ENCODE peak calls at places on chromosome 2, in nine cellular contexts. One of them, this sample, is unnamed. For H3K9me2, the result is how much of the 10 kb centered on the place peaks cover.

GRCh38 chr2:64686283-64686956 is 32.7 kb upstream of the SERTAD2 start:
- DNase-seq in HCT116: no peak
- DNase-seq in PC-9: no peak
- DNase-seq in GM23338: peak
- DNase-seq in OCI-LY7: no peak
- DNase-seq in SK-N-SH: no peak
- DNase-seq in PC-3: peak
- DNase-seq in GM23248: no peak
- DNase-seq in MM.1S: no peak
- DNase-seq in this sample: no peak

GRCh38 chr2:169507698-169508097 is 1.8 kb upstream of the KLHL41 start:
- DNase-seq in OCI-LY7: no peak
- DNase-seq in GM23338: no peak
- DNase-seq in HCT116: no peak
- DNase-seq in PC-9: no peak
- DNase-seq in MM.1S: peak
- DNase-seq in SK-N-SH: no peak
- DNase-seq in GM23248: peak
- DNase-seq in PC-3: peak
- DNase-seq in this sample: no peak

GRCh38 chr2:206993512-206993911 is 54.2 kb downstream of the CPO start:
- DNase-seq in GM23338: no peak
- DNase-seq in PC-9: no peak
- DNase-seq in OCI-LY7: no peak
- DNase-seq in HCT116: no peak
- DNase-seq in MM.1S: no peak
- DNase-seq in GM23248: no peak
- DNase-seq in PC-3: no peak
- DNase-seq in SK-N-SH: no peak
- DNase-seq in this sample: no peak

GRCh38 chr2:3107567-3107966 is 270.1 kb downstream of the EIPR1 start:
- DNase-seq in MM.1S: no peak
- DNase-seq in GM23338: peak
- DNase-seq in OCI-LY7: no peak
- DNase-seq in SK-N-SH: no peak
- DNase-seq in HCT116: no peak
- DNase-seq in GM23248: no peak
- DNase-seq in PC-9: no peak
- DNase-seq in PC-3: no peak
- DNase-seq in this sample: no peak

GRCh38 chr2:223641062-223641461 is 38.9 kb upstream of the SCG2 start:
- DNase-seq in HCT116: no peak
- DNase-seq in GM23248: no peak
- DNase-seq in MM.1S: no peak
- DNase-seq in OCI-LY7: no peak
- DNase-seq in SK-N-SH: peak
- DNase-seq in GM23338: no peak
- DNase-seq in PC-9: peak
- DNase-seq in PC-3: peak
- DNase-seq in this sample: no peak

GRCh38 chr2:96550787-96551604 is 14.4 kb downstream of the ARID5A start:
- DNase-seq in MM.1S: no peak
- DNase-seq in HCT116: no peak
- DNase-seq in PC-9: no peak
- DNase-seq in PC-3: no peak
- DNase-seq in GM23338: no peak
- DNase-seq in SK-N-SH: peak
- DNase-seq in GM23248: no peak
- DNase-seq in OCI-LY7: no peak
- DNase-seq in this sample: no peak

GRCh38 chr2:191636235-191636543 is 41.7 kb upstream of the NABP1 start:
- DNase-seq in MM.1S: no peak
- DNase-seq in GM23248: peak
- DNase-seq in HCT116: peak
- DNase-seq in GM23338: no peak
- DNase-seq in PC-3: peak
- DNase-seq in PC-9: no peak
- DNase-seq in SK-N-SH: no peak
- DNase-seq in OCI-LY7: no peak
- DNase-seq in this sample: no peak

GRCh38 chr2:218982312-218983262 is 2.4 kb downstream of the FEV start:
- DNase-seq in GM23338: peak
- DNase-seq in MM.1S: peak
- DNase-seq in PC-9: no peak
- DNase-seq in HCT116: no peak
- DNase-seq in SK-N-SH: peak
- DNase-seq in GM23248: no peak
- DNase-seq in OCI-LY7: no peak
- DNase-seq in PC-3: no peak
- DNase-seq in this sample: no peak

GRCh38 chr2:182717451-182718215 is 1.6 kb downstream of the DNAJC10 start:
- DNase-seq in GM23248: no peak
- DNase-seq in SK-N-SH: no peak
- DNase-seq in HCT116: no peak
- DNase-seq in PC-3: no peak
- DNase-seq in MM.1S: peak
- DNase-seq in GM23338: no peak
- DNase-seq in OCI-LY7: peak
- DNase-seq in PC-9: no peak
- DNase-seq in this sample: peak

GRCh38 chr2:68089961-68090360 is 27.2 kb upstream of the C1D start:
- DNase-seq in GM23248: no peak
- DNase-seq in SK-N-SH: no peak
- DNase-seq in MM.1S: no peak
- DNase-seq in PC-3: no peak
- DNase-seq in PC-9: no peak
- DNase-seq in HCT116: no peak
- DNase-seq in GM23338: no peak
- DNase-seq in OCI-LY7: no peak
- DNase-seq in this sample: peak

GRCh38 chr2:53452957-53453748 is 314.5 kb upstream of the CHAC2 start:
- DNase-seq in PC-3: no peak
- DNase-seq in SK-N-SH: no peak
- DNase-seq in GM23248: no peak
- DNase-seq in PC-9: no peak
- DNase-seq in OCI-LY7: no peak
- DNase-seq in GM23338: no peak
- DNase-seq in HCT116: no peak
- DNase-seq in MM.1S: no peak
- DNase-seq in this sample: no peak

GRCh38 chr2:2763998-2764355 is 432.9 kb upstream of the MYT1L start:
- DNase-seq in GM23338: no peak
- DNase-seq in PC-3: no peak
- DNase-seq in OCI-LY7: no peak
- DNase-seq in SK-N-SH: no peak
- DNase-seq in GM23248: no peak
- DNase-seq in PC-9: no peak
- DNase-seq in MM.1S: no peak
- DNase-seq in HCT116: no peak
- DNase-seq in this sample: no peak

GRCh38 chr2:65364986-65365733 is 67.2 kb downstream of the SPRED2 start:
- DNase-seq in SK-N-SH: no peak
- DNase-seq in MM.1S: no peak
- DNase-seq in PC-9: no peak
- DNase-seq in GM23338: no peak
- DNase-seq in OCI-LY7: peak
- DNase-seq in PC-3: no peak
- DNase-seq in HCT116: no peak
- DNase-seq in GM23248: no peak
- DNase-seq in this sample: peak

GRCh38 chr2:158967731-158968395 is 577 bp upstream of the TANC1 start:
- DNase-seq in GM23248: peak
- DNase-seq in SK-N-SH: peak
- DNase-seq in PC-9: peak
- DNase-seq in MM.1S: no peak
- DNase-seq in OCI-LY7: no peak
- DNase-seq in GM23338: peak
- DNase-seq in PC-3: peak
- DNase-seq in HCT116: no peak
- DNase-seq in this sample: no peak

GRCh38 chr2:164984428-164984827 is 29.1 kb upstream of the SLC38A11 start:
- DNase-seq in PC-9: no peak
- DNase-seq in HCT116: no peak
- DNase-seq in GM23338: no peak
- DNase-seq in MM.1S: no peak
- DNase-seq in SK-N-SH: no peak
- DNase-seq in GM23248: peak
- DNase-seq in PC-3: peak
- DNase-seq in OCI-LY7: no peak
- DNase-seq in this sample: no peak

DNA sequence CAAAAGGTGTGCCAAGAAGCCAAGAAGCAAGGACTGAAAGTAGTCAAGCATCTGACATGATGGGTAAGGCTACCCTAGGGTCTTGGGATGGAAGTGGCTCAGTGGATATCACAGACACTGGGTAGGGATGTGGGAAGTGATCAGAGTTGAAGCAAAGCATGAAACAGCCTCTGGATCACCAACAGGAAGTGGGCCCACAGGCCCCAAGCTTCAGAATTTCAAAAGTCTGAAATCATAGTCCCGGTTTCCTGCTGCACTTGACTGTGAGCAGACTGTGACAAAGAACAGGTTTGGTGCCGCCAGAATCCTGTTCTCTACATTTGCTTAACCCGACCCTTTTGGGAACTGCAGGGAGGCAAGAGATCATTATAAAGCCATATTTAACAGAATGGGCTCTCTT is 57.4 kb downstream of the SP100 start:
- DNase-seq in PC-3: no peak
- DNase-seq in MM.1S: no peak
- DNase-seq in OCI-LY7: peak
- DNase-seq in GM23248: peak
- DNase-seq in HCT116: no peak
- DNase-seq in SK-N-SH: no peak
- DNase-seq in PC-9: no peak
- DNase-seq in GM23338: no peak
- DNase-seq in this sample: no peak
- H3K4me2 ChIP-seq in PC-3: no peak
- H3K4me2 ChIP-seq in MM.1S: no peak
- H3K4me2 ChIP-seq in OCI-LY7: peak
- H3K4me2 ChIP-seq in GM23248: no peak
- H3K4me2 ChIP-seq in HCT116: no peak
- H3K4me2 ChIP-seq in SK-N-SH: no peak
- H3K4me2 ChIP-seq in PC-9: no peak
- H3K4me2 ChIP-seq in GM23338: no peak
- H3K4me2 ChIP-seq in this sample: no peak

DNA sequence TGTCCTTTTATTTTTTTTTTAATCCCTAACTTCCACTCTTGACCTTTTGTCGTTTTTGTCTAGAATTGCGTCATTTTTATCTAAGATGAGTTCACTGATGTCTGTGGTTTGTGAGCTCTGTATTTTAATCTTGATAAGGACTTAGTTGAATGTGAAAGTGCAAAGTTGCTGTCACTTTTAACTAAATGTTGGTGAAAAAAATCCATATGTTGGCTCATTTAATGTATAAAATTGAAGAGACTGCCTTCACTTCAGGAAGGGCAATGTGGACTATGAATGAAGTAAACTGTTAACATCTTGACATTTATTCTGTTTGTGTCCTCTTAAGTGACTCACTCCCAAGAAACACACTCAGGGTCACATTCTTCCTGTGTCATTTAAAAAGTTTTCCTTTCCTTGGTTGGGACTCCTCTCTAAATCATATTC is 256.6 kb upstream of the RASGRP3 start:
- DNase-seq in HCT116: no peak
- DNase-seq in GM23248: peak
- DNase-seq in PC-9: no peak
- DNase-seq in PC-3: peak
- DNase-seq in OCI-LY7: no peak
- DNase-seq in SK-N-SH: no peak
- DNase-seq in MM.1S: no peak
- DNase-seq in GM23338: no peak
- DNase-seq in this sample: no peak
- H3K27ac ChIP-seq in HCT116: no peak
- H3K27ac ChIP-seq in GM23248: peak
- H3K27ac ChIP-seq in PC-9: peak
- H3K27ac ChIP-seq in PC-3: peak
- H3K27ac ChIP-seq in OCI-LY7: no peak
- H3K27ac ChIP-seq in SK-N-SH: peak
- H3K27ac ChIP-seq in MM.1S: no peak
- H3K27ac ChIP-seq in GM23338: no peak
- H3K27ac ChIP-seq in this sample: no peak

DNA sequence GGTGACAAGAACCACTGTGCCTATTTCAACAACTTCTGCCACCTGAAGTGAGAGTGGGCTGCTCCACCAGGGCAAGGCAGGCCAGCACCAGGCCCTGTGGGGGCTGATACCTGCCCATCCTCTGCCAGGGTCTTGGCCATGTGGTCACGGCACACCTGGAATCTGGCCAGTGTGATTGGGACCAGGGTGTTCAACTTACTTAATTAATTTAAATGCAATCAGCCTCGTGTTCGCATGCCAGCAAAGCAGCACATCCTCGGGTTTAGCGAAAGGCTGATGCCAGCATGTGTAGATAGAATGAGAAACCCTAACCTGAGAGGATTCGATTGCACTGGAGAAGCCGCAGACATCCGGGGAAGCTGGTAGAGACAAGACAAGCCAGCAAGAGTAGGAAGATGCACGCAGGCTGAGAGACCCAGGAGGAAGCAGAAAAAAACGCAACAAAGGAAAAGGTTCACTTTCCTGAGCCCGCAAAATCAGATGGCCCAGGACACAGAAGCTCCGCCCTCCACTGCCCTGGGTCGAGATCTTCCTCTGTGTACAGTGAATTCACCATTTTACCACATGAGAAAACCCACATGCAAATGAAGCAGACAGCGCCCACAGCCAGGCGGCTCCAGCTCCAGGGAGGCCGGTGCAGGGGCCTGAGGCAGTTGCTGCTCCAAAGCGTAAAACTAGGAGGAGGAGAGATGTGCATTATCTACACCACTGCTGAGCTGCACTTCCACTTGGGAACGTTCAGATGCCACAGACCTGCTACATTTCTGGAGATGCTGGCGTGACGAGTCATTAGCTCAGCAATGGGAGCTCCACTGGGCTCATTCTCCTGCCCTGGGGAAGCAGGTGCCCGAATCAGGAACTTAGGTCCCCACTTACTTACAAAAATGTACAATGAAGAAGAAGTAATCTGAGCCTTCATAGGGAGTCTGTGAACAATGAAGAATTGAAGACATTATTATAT is 92.1 kb downstream of the TMEM18 start:
- DNase-seq in SK-N-SH: no peak
- DNase-seq in PC-9: no peak
- DNase-seq in GM23248: no peak
- DNase-seq in GM23338: peak
- DNase-seq in PC-3: peak
- DNase-seq in MM.1S: peak
- DNase-seq in OCI-LY7: peak
- DNase-seq in HCT116: no peak
- DNase-seq in this sample: peak
- H3K9me2 ChIP-seq in SK-N-SH: under half
- H3K9me2 ChIP-seq in PC-9: under half
- H3K9me2 ChIP-seq in GM23248: under half
- H3K9me2 ChIP-seq in GM23338: under half
- H3K9me2 ChIP-seq in PC-3: under half
- H3K9me2 ChIP-seq in MM.1S: under half
- H3K9me2 ChIP-seq in OCI-LY7: under half
- H3K9me2 ChIP-seq in HCT116: under half
- H3K9me2 ChIP-seq in this sample: under half

DNA sequence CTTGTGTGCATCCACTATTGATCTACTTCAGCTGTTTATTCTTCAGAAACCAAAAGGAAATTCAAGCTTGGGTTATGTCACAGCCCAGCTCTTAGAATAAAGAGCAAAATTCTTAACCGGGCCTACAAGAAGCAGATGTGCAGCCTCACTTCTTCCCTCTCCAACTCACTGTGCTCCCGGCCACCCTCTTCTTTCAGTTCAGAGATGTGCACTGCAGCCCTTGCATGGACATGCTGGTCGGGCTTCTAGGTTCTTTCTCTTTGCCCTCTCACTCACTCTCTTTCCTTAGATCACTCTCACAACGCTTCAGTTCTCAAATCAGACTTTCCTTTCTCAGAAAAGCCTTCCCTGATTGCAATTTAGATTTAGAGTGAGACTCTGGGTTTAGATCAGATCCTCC is 104.1 kb downstream of the CHN1 start:
- DNase-seq in MM.1S: peak
- DNase-seq in PC-3: no peak
- DNase-seq in SK-N-SH: no peak
- DNase-seq in OCI-LY7: no peak
- DNase-seq in GM23248: peak
- DNase-seq in GM23338: no peak
- DNase-seq in PC-9: no peak
- DNase-seq in HCT116: no peak
- DNase-seq in this sample: no peak
- H3K4me2 ChIP-seq in MM.1S: peak
- H3K4me2 ChIP-seq in PC-3: no peak
- H3K4me2 ChIP-seq in SK-N-SH: no peak
- H3K4me2 ChIP-seq in OCI-LY7: no peak
- H3K4me2 ChIP-seq in GM23248: peak
- H3K4me2 ChIP-seq in GM23338: no peak
- H3K4me2 ChIP-seq in PC-9: no peak
- H3K4me2 ChIP-seq in HCT116: no peak
- H3K4me2 ChIP-seq in this sample: no peak